ENCODE peak calls at places on chromosomes 3 and 15, in six cellular contexts. One of them, this sample, is unnamed.

GRCh38 chr3:96813134-96813819 is 1.1 kb upstream of the EPHA6 start:
- DNase-seq in GM06990: peak
- DNase-seq in fibroblast of pulmonary artery: peak
- DNase-seq in kidney epithelial cell: peak
- DNase-seq in naive thymus-derived CD8-positive, alpha-beta T cell: peak
- DNase-seq in pons: peak
- DNase-seq in this sample: peak

GRCh38 chr15:101049856-101050646 is 130.9 kb downstream of the LRRK1 start:
- DNase-seq in GM06990: no peak
- DNase-seq in fibroblast of pulmonary artery: no peak
- DNase-seq in kidney epithelial cell: no peak
- DNase-seq in pons: no peak
- DNase-seq in naive thymus-derived CD8-positive, alpha-beta T cell: no peak
- DNase-seq in this sample: no peak

GRCh38 chr3:18300916-18301315 is 124.2 kb downstream of the SATB1 start:
- DNase-seq in naive thymus-derived CD8-positive, alpha-beta T cell: no peak
- DNase-seq in pons: no peak
- DNase-seq in fibroblast of pulmonary artery: no peak
- DNase-seq in kidney epithelial cell: no peak
- DNase-seq in GM06990: no peak
- DNase-seq in this sample: no peak

GRCh38 chr15:52308446-52309153 is 13.0 kb upstream of the MYO5C start:
- DNase-seq in naive thymus-derived CD8-positive, alpha-beta T cell: no peak
- DNase-seq in GM06990: peak
- DNase-seq in pons: no peak
- DNase-seq in kidney epithelial cell: no peak
- DNase-seq in fibroblast of pulmonary artery: no peak
- DNase-seq in this sample: no peak

GRCh38 chr3:161212892-161213291 is 8.2 kb upstream of the NMD3 start:
- DNase-seq in naive thymus-derived CD8-positive, alpha-beta T cell: no peak
- DNase-seq in fibroblast of pulmonary artery: no peak
- DNase-seq in GM06990: no peak
- DNase-seq in kidney epithelial cell: no peak
- DNase-seq in pons: peak
- DNase-seq in this sample: no peak

GRCh38 chr3:16151109-16151508 is 23.4 kb upstream of the GALNT15 start:
- DNase-seq in pons: peak
- DNase-seq in GM06990: no peak
- DNase-seq in kidney epithelial cell: no peak
- DNase-seq in naive thymus-derived CD8-positive, alpha-beta T cell: no peak
- DNase-seq in fibroblast of pulmonary artery: peak
- DNase-seq in this sample: no peak

GRCh38 chr15:40150163-40150925 is 10.5 kb upstream of the BUB1B start:
- DNase-seq in kidney epithelial cell: peak
- DNase-seq in fibroblast of pulmonary artery: peak
- DNase-seq in pons: no peak
- DNase-seq in naive thymus-derived CD8-positive, alpha-beta T cell: no peak
- DNase-seq in GM06990: no peak
- DNase-seq in this sample: no peak

GRCh38 chr3:62135731-62136130 is 237.6 kb downstream of the FEZF2 start:
- DNase-seq in GM06990: no peak
- DNase-seq in pons: no peak
- DNase-seq in naive thymus-derived CD8-positive, alpha-beta T cell: no peak
- DNase-seq in kidney epithelial cell: no peak
- DNase-seq in fibroblast of pulmonary artery: no peak
- DNase-seq in this sample: no peak

GRCh38 chr3:126552688-126553283 is 5.9 kb downstream of the C3orf22 start:
- DNase-seq in pons: no peak
- DNase-seq in naive thymus-derived CD8-positive, alpha-beta T cell: no peak
- DNase-seq in GM06990: no peak
- DNase-seq in fibroblast of pulmonary artery: no peak
- DNase-seq in kidney epithelial cell: no peak
- DNase-seq in this sample: peak

GRCh38 chr3:53072653-53073552 is 27.0 kb upstream of the SFMBT1 start:
- DNase-seq in naive thymus-derived CD8-positive, alpha-beta T cell: peak
- DNase-seq in pons: peak
- DNase-seq in kidney epithelial cell: peak
- DNase-seq in GM06990: peak
- DNase-seq in fibroblast of pulmonary artery: peak
- DNase-seq in this sample: peak

GRCh38 chr15:79296583-79296982 is 14.1 kb downstream of the ANKRD34C start:
- DNase-seq in fibroblast of pulmonary artery: no peak
- DNase-seq in naive thymus-derived CD8-positive, alpha-beta T cell: no peak
- DNase-seq in GM06990: no peak
- DNase-seq in kidney epithelial cell: no peak
- DNase-seq in pons: no peak
- DNase-seq in this sample: no peak

GRCh38 chr3:11482024-11482423 is 161.7 kb downstream of the VGLL4 start:
- DNase-seq in fibroblast of pulmonary artery: no peak
- DNase-seq in pons: peak
- DNase-seq in kidney epithelial cell: no peak
- DNase-seq in GM06990: no peak
- DNase-seq in naive thymus-derived CD8-positive, alpha-beta T cell: no peak
- DNase-seq in this sample: no peak

GRCh38 chr3:117261907-117262518 is 552.4 kb downstream of the TUSC7 start:
- DNase-seq in GM06990: no peak
- DNase-seq in kidney epithelial cell: no peak
- DNase-seq in naive thymus-derived CD8-positive, alpha-beta T cell: no peak
- DNase-seq in pons: no peak
- DNase-seq in fibroblast of pulmonary artery: no peak
- DNase-seq in this sample: no peak

GRCh38 chr15:82850731-82851130 is 41.3 kb downstream of the WHAMM start:
- DNase-seq in fibroblast of pulmonary artery: no peak
- DNase-seq in GM06990: no peak
- DNase-seq in naive thymus-derived CD8-positive, alpha-beta T cell: no peak
- DNase-seq in kidney epithelial cell: no peak
- DNase-seq in pons: no peak
- DNase-seq in this sample: peak